ENCODE peak calls at places on chromosome 7, in six cellular contexts. A is left lung; J is HCT116; Q is naive thymus-derived CD8-positive, alpha-beta T cell; U is left cardiac atrium; Z is Right ventricle myocardium superior. W is an unnamed sample.

GRCh38 chr7:41809487-41810257 is 106.8 kb upstream of the INHBA start:
- ATAC-seq in A (peak; percentile 30), Z (no peak), Q (no peak), U (no peak), J (no peak), W (no peak)

GRCh38 chr7:119931230-119931824 is 341.6 kb upstream of the KCND2 start:
- ATAC-seq in Q (no peak), Z (no peak), A (no peak), U (no peak), J (no peak), W (no peak)

GRCh38 chr7:30649717-30650116 is 32.5 kb downstream of the CRHR2 start:
- ATAC-seq in Q (no peak), U (no peak), A (no peak), J (no peak), Z (no peak), W (no peak)

GRCh38 chr7:151901313-151901669 is 24.4 kb upstream of the PRKAG2 start:
- ATAC-seq in Q (no peak), A (peak; percentile 51), U (no peak), J (no peak), Z (no peak), W (peak; percentile 70)

GRCh38 chr7:17921891-17922416 is 18.3 kb downstream of the SNX13 start:
- ATAC-seq in U (no peak), Q (no peak), A (no peak), Z (peak; percentile 34), J (no peak), W (no peak)

GRCh38 chr7:124723012-124723411 is 42.6 kb downstream of the GPR37 start:
- ATAC-seq in J (peak; percentile 87), A (peak; percentile 76), Q (no peak), Z (no peak), U (no peak), W (no peak)

GRCh38 chr7:27101906-27102577 is 441 bp downstream of the HOXA2 start:
- ATAC-seq in Q (no peak), U (no peak), Z (no peak), J (no peak), A (no peak), W (no peak)

GRCh38 chr7:81501220-81501619 is 268.6 kb downstream of the HGF start:
- ATAC-seq in Q (no peak), A (no peak), J (no peak), Z (no peak), U (no peak), W (no peak)

GRCh38 chr7:36653011-36653670 is 71.2 kb downstream of the AOAH start:
- ATAC-seq in Q (no peak), Z (no peak), A (peak; percentile 50), U (no peak), J (no peak), W (no peak)

GRCh38 chr7:1055084-1055450 is 10.7 kb downstream of the GPR146 start:
- ATAC-seq in U (peak; percentile 49), A (peak; percentile 58), Z (peak; percentile 74), J (no peak), Q (peak; percentile 90), W (peak; percentile 60)

GRCh38 chr7:157577796-157578339 is 241.1 kb downstream of the DNAJB6 start:
- ATAC-seq in Z (no peak), A (no peak), J (no peak), U (no peak), Q (no peak), W (no peak)

GRCh38 chr7:12369700-12370099 is 34.0 kb downstream of the VWDE start:
- ATAC-seq in J (no peak), Z (no peak), U (peak; percentile 23), A (no peak), Q (no peak), W (no peak)

W was measured in gastroesophageal sphincter.